ENCODE peak calls at places on chromosomes 12 and 14, in eight cellular contexts. P is transverse colon; Y is sigmoid colon; M is heart left ventricle; F is CD8-positive, alpha-beta T cell; V is fibroblast of lung; C is aorta; L is cardiac muscle cell. K is an unnamed sample.

GRCh38 chr12:56431850-56432249 is 17.4 kb downstream of the TIMELESS start:
- DNase-seq in P (no peak), Y (no peak), M (no peak), F (no peak), V (no peak), C (no peak), L (no peak), K (no peak)

GRCh38 chr12:65532744-65533143 is 254.3 kb downstream of the MSRB3 start:
- DNase-seq in P (no peak), Y (no peak), M (no peak), F (no peak), V (peak; percentile 62), C (no peak), L (no peak), K (no peak)

GRCh38 chr12:104718581-104718980 is 239.5 kb downstream of the SLC41A2 start:
- DNase-seq in P (no peak), Y (no peak), M (no peak), F (no peak), V (peak; percentile 53), C (no peak), L (no peak), K (no peak)

GRCh38 chr12:12025799-12026386 is 44.8 kb upstream of the BCL2L14 start:
- DNase-seq in P (peak; percentile 23), Y (no peak), M (no peak), F (no peak), V (no peak), C (no peak), L (no peak), K (no peak)

GRCh38 chr12:83261998-83262397 is 575.3 kb downstream of the TMTC2 start:
- DNase-seq in P (no peak), Y (no peak), M (no peak), F (no peak), V (no peak), C (no peak), L (no peak), K (no peak)

GRCh38 chr14:37037636-37038387 is 134.6 kb downstream of the SLC25A21 start:
- DNase-seq in P (no peak), Y (no peak), M (no peak), F (no peak), V (no peak), C (no peak), L (no peak), K (no peak)

GRCh38 chr12:8594072-8594471 is 18.6 kb downstream of the AICDA start:
- DNase-seq in P (no peak), Y (no peak), M (no peak), F (no peak), V (no peak), C (no peak), L (no peak), K (no peak)

GRCh38 chr14:106586098-106586704 is 1059.8 kb downstream of the TMEM121 start:
- DNase-seq in P (peak; percentile 58), Y (no peak), M (no peak), F (peak; percentile 46), V (no peak), C (no peak), L (no peak), K (peak; percentile 56)

GRCh38 chr12:39369756-39370155 is 73.2 kb downstream of the KIF21A start:
- DNase-seq in P (no peak), Y (no peak), M (no peak), F (no peak), V (no peak), C (no peak), L (no peak), K (no peak)

GRCh38 chr12:77954156-77954555 is 123.5 kb downstream of the NAV3 start:
- DNase-seq in P (no peak), Y (no peak), M (no peak), F (no peak), V (peak; percentile 62), C (no peak), L (no peak), K (no peak)

GRCh38 chr14:49550284-49551184 is 35.6 kb downstream of the RPS29 start:
- DNase-seq in P (no peak), Y (no peak), M (no peak), F (no peak), V (peak; percentile 36), C (no peak), L (peak; percentile 10), K (no peak)

GRCh38 chr14:68598621-68599447 is 194.0 kb downstream of the ZFP36L1 start:
- DNase-seq in P (peak; percentile 66), Y (peak; percentile 88), M (peak; percentile 82), F (no peak), V (peak; percentile 98), C (peak; percentile 87), L (no peak), K (peak; percentile 72)

GRCh38 chr12:44804068-44804467 is 72.0 kb downstream of the NELL2 start:
- DNase-seq in P (no peak), Y (no peak), M (no peak), F (no peak), V (no peak), C (no peak), L (no peak), K (no peak)

GRCh38 chr14:86646125-86646524 is 1116.2 kb downstream of the FLRT2 start:
- DNase-seq in P (no peak), Y (no peak), M (no peak), F (no peak), V (no peak), C (no peak), L (no peak), K (no peak)

GRCh38 chr12:94147991-94148840 is at the start of gene PLXNC1:
- DNase-seq in P (peak; percentile 70), Y (no peak), M (peak; percentile 88), F (peak; percentile 49), V (peak; percentile 44), C (peak; percentile 85), L (peak; percentile 74), K (peak; percentile 85)

GRCh38 chr14:35380794-35381193 is 23.8 kb downstream of the NFKBIA start:
- DNase-seq in P (peak; percentile 78), Y (no peak), M (no peak), F (no peak), V (peak; percentile 85), C (no peak), L (no peak), K (no peak)

GRCh38 chr12:111792155-111792876 is 25.6 kb downstream of the ALDH2 start:
- DNase-seq in P (peak; percentile 69), Y (peak; percentile 90), M (peak; percentile 80), F (no peak), V (peak; percentile 40), C (peak; percentile 76), L (no peak), K (peak; percentile 69)

GRCh38 chr14:99726538-99727095 is 42.5 kb downstream of the CYP46A1 start:
- DNase-seq in P (no peak), Y (peak; percentile 56), M (peak; percentile 49), F (no peak), V (no peak), C (peak; percentile 46), L (no peak), K (no peak)

GRCh38 chr12:53044896-53045571 is 4.8 kb upstream of the TNS2 start:
- DNase-seq in P (no peak), Y (peak; percentile 69), M (peak; percentile 9), F (no peak), V (no peak), C (no peak), L (no peak), K (no peak)
- H3K4me1 ChIP-seq in P (peaks cover 55% of the 10 kb centered on the region), Y (peaks cover 53% of the 10 kb centered on the region), M (peaks cover 53% of the 10 kb centered on the region), F (peaks cover 5% of the 10 kb centered on the region), V (peaks cover 19% of the 10 kb centered on the region), C (no peaks in the 10 kb centered on the region), L (peaks cover 23% of the 10 kb centered on the region), K (peaks cover 32% of the 10 kb centered on the region)

GRCh38 chr12:20436367-20436766 is 68.0 kb downstream of the PDE3A start:
- DNase-seq in P (no peak), Y (no peak), M (no peak), F (no peak), V (no peak), C (no peak), L (no peak), K (no peak)
- H3K4me3 ChIP-seq in P (no peak overlapping the region), Y (no peak overlapping the region), M (no peak overlapping the region), F (no peak overlapping the region), V (no peak overlapping the region), C (no peak overlapping the region), L (no peak overlapping the region), K (no peak overlapping the region)

GRCh38 chr12:123115409-123116111 is 35.3 kb downstream of the PITPNM2 start:
- DNase-seq in P (peak; percentile 39), Y (peak; percentile 93), M (no peak), F (no peak), V (peak; percentile 98), C (peak; percentile 79), L (no peak), K (no peak)
- H3K4me1 ChIP-seq in P (peaks cover 54% of the 10 kb centered on the region), Y (peaks cover 83% of the 10 kb centered on the region), M (peaks cover 80% of the 10 kb centered on the region), F (peaks cover 45% of the 10 kb centered on the region), V (peaks cover 8% of the 10 kb centered on the region), C (peaks cover 3% of the 10 kb centered on the region), L (peaks cover 34% of the 10 kb centered on the region), K (peaks cover 6% of the 10 kb centered on the region)

DNA sequence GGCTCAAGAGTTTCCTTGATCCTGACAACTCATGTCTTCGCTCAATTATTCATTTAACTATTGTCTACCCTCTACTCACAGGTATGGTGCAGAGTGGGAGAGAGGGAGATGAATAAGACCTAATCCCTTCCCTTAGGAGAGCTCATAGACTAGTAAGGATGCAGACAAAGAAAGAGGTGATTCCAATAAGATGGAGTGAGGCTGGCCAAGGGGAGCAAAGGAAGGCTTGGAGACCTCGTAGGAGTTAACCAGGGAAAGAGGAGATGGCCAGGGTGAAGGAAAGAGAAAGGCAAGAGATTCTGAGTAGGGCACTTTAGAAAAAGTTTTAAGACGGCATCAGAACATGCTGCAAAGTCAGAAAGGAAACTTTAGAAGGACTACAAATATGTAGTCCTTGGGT is 588.5 kb downstream of the VRK1 start:
- DNase-seq in P (no peak), Y (no peak), M (no peak), F (no peak), V (no peak), C (no peak), L (no peak), K (no peak)
- H3K4me3 ChIP-seq in P (no peak overlapping the region), Y (no peak overlapping the region), M (no peak overlapping the region), F (no peak overlapping the region), V (no peak overlapping the region), C (no peak overlapping the region), L (no peak overlapping the region), K (no peak overlapping the region)

GRCh38 chr14:56885795-56886194 is 75.5 kb upstream of the OTX2 start:
- DNase-seq in P (no peak), Y (no peak), M (no peak), F (no peak), V (no peak), C (no peak), L (no peak), K (no peak)
- H3K4me1 ChIP-seq in P (no peaks in the 10 kb centered on the region), Y (no peaks in the 10 kb centered on the region), M (no peaks in the 10 kb centered on the region), F (no peaks in the 10 kb centered on the region), V (no peaks in the 10 kb centered on the region), C (no peaks in the 10 kb centered on the region), L (no peaks in the 10 kb centered on the region), K (no peaks in the 10 kb centered on the region)

K was measured in mucosa of descending colon.